ENCODE peak calls at places on chromosomes 7 and 10, in eight cellular contexts. O is CD4-positive, CD25-positive, alpha-beta regulatory T cell; H is lower lobe of right lung; C is cardiac muscle cell; Z is HepG2; N is adipocyte; Q is ascending aorta; G is pancreas. A is an unnamed sample.
A peak's percentile ranks its signal among the peaks of the same experiment; 100 is the strongest.

GRCh38 chr7:44541028-44541869 is at the start of gene NPC1L1:
- DNase-seq in H (no peak), N (no peak), G (no peak), Q (no peak), Z (peak; percentile 91), O (no peak), C (no peak), A (no peak)

GRCh38 chr7:30475580-30475979 is 3.0 kb downstream of the NOD1 start:
- DNase-seq in Z (no peak), O (no peak), H (no peak), Q (peak; percentile 54), G (no peak), N (no peak), C (no peak), A (no peak)

GRCh38 chr7:151719895-151720238 is 157.0 kb downstream of the PRKAG2 start:
- DNase-seq in H (no peak), G (no peak), N (no peak), C (no peak), Z (no peak), Q (no peak), O (no peak), A (no peak)

GRCh38 chr7:80830584-80831319 is 88.1 kb downstream of the SEMA3C start:
- DNase-seq in G (no peak), C (peak; percentile 29), N (no peak), O (no peak), Z (no peak), Q (no peak), H (no peak), A (no peak)

GRCh38 chr7:1567082-1567771 is 2.6 kb downstream of the PSMG3 start:
- DNase-seq in G (no peak), Q (no peak), N (no peak), Z (no peak), C (no peak), H (no peak), O (no peak), A (no peak)

GRCh38 chr10:124536496-124537050 is 75.0 kb downstream of the LHPP start:
- DNase-seq in N (no peak), Q (no peak), O (no peak), C (no peak), G (no peak), H (no peak), Z (no peak), A (no peak)

GRCh38 chr10:62742447-62743105 is 61.9 kb upstream of the ADO start:
- DNase-seq in G (no peak), C (peak; percentile 35), Z (no peak), Q (no peak), O (no peak), N (no peak), H (no peak), A (no peak)

GRCh38 chr10:112115781-112116385 is 67.7 kb downstream of the GPAM start:
- DNase-seq in N (peak; percentile 57), G (no peak), O (no peak), H (no peak), C (peak; percentile 25), Z (peak; percentile 55), Q (no peak), A (peak; percentile 44)

GRCh38 chr7:55194522-55194921 is 170.6 kb upstream of the LANCL2 start:
- DNase-seq in O (no peak), G (no peak), N (no peak), Q (peak; percentile 53), Z (no peak), C (no peak), H (peak; percentile 71), A (no peak)

GRCh38 chr10:104548090-104548489 is 93.0 kb upstream of the SORCS3 start:
- DNase-seq in H (no peak), Z (no peak), N (peak; percentile 24), G (no peak), C (peak; percentile 21), Q (no peak), O (no peak), A (peak; percentile 18)

GRCh38 chr10:6221971-6222751 is 19.4 kb downstream of the PFKFB3 start:
- DNase-seq in C (no peak), G (no peak), N (no peak), H (no peak), O (no peak), Q (peak; percentile 90), Z (peak; percentile 59), A (no peak)
- H3K36me3 ChIP-seq in C (peaks cover 91% of the 10 kb centered on the region), G (peaks cover 19% of the 10 kb centered on the region), N (peaks cover 99% of the 10 kb centered on the region), H (peaks cover 98% of the 10 kb centered on the region), O (peaks cover 88% of the 10 kb centered on the region), Q (peaks cover 98% of the 10 kb centered on the region), Z (peaks cover 65% of the 10 kb centered on the region), A (no peaks in the 10 kb centered on the region)

DNA sequence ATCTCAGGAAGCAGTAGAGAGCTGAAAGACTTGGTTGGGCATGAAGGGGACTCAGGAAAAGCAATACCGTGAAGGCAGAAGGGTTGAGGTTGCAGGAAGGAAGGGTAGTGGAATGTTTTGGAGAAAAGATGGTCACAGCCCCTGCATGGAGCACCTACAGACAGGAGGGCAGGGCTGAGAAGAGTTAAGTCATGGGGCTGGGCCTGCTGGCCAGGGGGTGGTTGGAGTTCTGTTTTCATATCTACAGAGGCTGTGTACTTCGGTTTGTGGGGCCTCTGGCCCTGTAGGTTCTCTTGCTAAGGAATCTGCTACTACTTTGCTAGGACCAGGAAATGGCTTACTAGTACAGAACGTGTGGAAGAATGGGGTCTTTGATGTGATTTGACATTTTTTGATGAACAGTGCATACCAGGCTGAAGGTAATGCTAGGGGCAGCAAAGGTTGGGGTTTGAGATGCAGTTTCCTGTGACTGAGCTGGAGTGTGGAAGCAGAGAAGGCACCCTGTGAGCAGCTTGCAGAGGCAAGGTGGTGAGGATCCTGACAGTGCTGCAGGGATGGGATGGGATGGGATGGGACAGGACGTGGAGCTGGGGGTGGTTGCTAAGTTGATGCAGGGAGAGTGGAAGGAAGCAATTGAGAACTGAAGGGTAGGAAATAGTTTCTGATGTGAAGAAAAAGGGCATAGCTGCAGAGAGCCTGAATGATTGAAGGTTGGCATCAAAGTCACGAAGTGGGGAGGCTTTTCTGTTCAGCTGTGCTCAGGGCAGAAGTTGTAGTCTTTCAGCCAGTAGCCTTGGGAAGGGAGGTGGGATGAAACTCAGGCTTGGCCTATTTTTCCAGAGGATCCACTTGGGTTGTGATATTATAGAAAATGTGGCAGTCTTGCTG is 7.8 kb downstream of the RPS24 start:
- DNase-seq in N (no peak), O (no peak), C (no peak), H (no peak), Z (no peak), G (no peak), Q (no peak), A (no peak)
- H3K4me1 ChIP-seq in N (peaks cover 40% of the 10 kb centered on the region), O (peaks cover 22% of the 10 kb centered on the region), C (peaks cover 18% of the 10 kb centered on the region), H (peaks cover 28% of the 10 kb centered on the region), Z (peaks cover 35% of the 10 kb centered on the region), G (peaks cover 8% of the 10 kb centered on the region), Q (no peaks in the 10 kb centered on the region), A (peaks cover 39% of the 10 kb centered on the region)

DNA sequence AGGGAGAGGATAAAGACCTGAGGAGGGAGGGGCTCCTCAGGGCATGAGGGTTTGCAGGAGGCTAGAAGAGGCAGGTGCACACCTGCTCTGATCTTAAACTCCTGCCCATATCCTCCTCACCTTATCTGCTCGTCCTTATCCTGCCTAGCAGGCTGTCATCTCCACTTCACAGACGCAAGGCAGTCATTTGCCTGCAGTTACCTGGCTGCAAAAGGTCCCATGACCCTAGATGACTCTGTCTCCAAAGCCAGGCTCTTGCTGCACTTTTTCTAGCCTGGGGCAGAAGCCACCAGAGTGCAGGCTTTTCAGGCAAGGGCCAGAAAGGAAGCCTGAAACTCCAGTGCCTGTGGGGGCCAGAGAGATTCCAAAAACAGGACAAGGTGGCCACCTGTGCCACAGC is 1.7 kb upstream of the ZNF853 start:
- DNase-seq in G (no peak), Z (no peak), O (no peak), H (no peak), Q (no peak), N (no peak), C (no peak), A (no peak)
- H3K36me3 ChIP-seq in G (no peaks in the 10 kb centered on the region), Z (no peaks in the 10 kb centered on the region), O (peaks cover 3% of the 10 kb centered on the region), H (peaks cover 4% of the 10 kb centered on the region), Q (peaks cover 4% of the 10 kb centered on the region), N (no peaks in the 10 kb centered on the region), C (peaks cover 5% of the 10 kb centered on the region), A (no peaks in the 10 kb centered on the region)

GRCh38 chr7:235576-236395 is 43.4 kb downstream of the FAM20C start:
- DNase-seq in G (peak; percentile 81), H (peak; percentile 67), Z (no peak), N (no peak), O (no peak), Q (no peak), C (no peak), A (no peak)
- H3K4me1 ChIP-seq in G (peaks cover 12% of the 10 kb centered on the region), H (peaks cover 43% of the 10 kb centered on the region), Z (peaks cover 28% of the 10 kb centered on the region), N (peaks cover 56% of the 10 kb centered on the region), O (no peaks in the 10 kb centered on the region), Q (peaks cover 50% of the 10 kb centered on the region), C (no peaks in the 10 kb centered on the region), A (peaks cover 3% of the 10 kb centered on the region)

DNA sequence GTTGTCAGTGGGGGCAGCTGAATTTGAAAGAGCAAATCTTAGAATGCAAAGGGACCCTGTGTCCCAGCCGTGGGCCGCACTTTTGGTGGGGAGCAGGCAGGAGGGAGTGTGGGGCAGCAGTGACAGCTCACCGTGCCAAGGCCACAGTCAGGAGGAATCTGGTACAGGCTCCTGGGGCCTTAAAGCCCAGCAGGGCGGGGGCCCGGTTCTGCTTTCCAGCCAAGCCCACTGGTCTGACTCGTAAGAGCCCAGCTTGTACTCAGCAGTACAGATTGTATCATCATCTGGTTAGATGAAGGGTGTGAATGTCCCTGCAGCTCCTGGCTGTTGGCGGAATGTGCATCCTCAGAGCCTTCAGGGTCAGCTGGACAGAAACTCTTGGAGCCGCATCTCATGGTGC is 30.5 kb upstream of the TRIM8 start:
- DNase-seq in O (no peak), G (no peak), Q (no peak), H (peak; percentile 38), C (no peak), N (no peak), Z (no peak), A (peak; percentile 46)
- H3K36me3 ChIP-seq in O (peaks cover 20% of the 10 kb centered on the region), G (no peaks in the 10 kb centered on the region), Q (peaks cover 7% of the 10 kb centered on the region), H (peaks cover 33% of the 10 kb centered on the region), C (no peaks in the 10 kb centered on the region), N (peaks cover 30% of the 10 kb centered on the region), Z (peaks cover 22% of the 10 kb centered on the region), A (peaks cover 41% of the 10 kb centered on the region)